ENCODE peak calls at places on chromosomes 6 and 20, in six cellular contexts. One of them, this sample, is unnamed.

GRCh38 chr6:88614306-88614877 is 349.0 kb downstream of the RNGTT start:
- DNase-seq in fibroblast of pulmonary artery: no peak
- DNase-seq in BE2C: no peak
- DNase-seq in OCI-LY7: peak
- DNase-seq in astrocyte of the spinal cord: no peak
- DNase-seq in SK-N-SH: no peak
- DNase-seq in this sample: no peak

GRCh38 chr6:157989541-157990289 is 8.1 kb downstream of the SYNJ2 start:
- DNase-seq in SK-N-SH: peak
- DNase-seq in astrocyte of the spinal cord: peak
- DNase-seq in fibroblast of pulmonary artery: peak
- DNase-seq in BE2C: peak
- DNase-seq in OCI-LY7: no peak
- DNase-seq in this sample: peak

GRCh38 chr20:61649879-61650200 is 397.8 kb downstream of the CDH4 start:
- DNase-seq in SK-N-SH: no peak
- DNase-seq in OCI-LY7: no peak
- DNase-seq in fibroblast of pulmonary artery: no peak
- DNase-seq in astrocyte of the spinal cord: no peak
- DNase-seq in BE2C: no peak
- DNase-seq in this sample: no peak

GRCh38 chr6:158718431-158719126 is 68.7 kb downstream of the SYTL3 start:
- DNase-seq in astrocyte of the spinal cord: peak
- DNase-seq in SK-N-SH: peak
- DNase-seq in OCI-LY7: peak
- DNase-seq in fibroblast of pulmonary artery: peak
- DNase-seq in BE2C: no peak
- DNase-seq in this sample: peak

GRCh38 chr6:89749918-89750317 is 69.7 kb downstream of the MDN1 start:
- DNase-seq in OCI-LY7: no peak
- DNase-seq in fibroblast of pulmonary artery: no peak
- DNase-seq in SK-N-SH: no peak
- DNase-seq in astrocyte of the spinal cord: no peak
- DNase-seq in BE2C: no peak
- DNase-seq in this sample: no peak

GRCh38 chr20:55678970-55679667 is 326.2 kb downstream of the CBLN4 start:
- DNase-seq in fibroblast of pulmonary artery: no peak
- DNase-seq in BE2C: no peak
- DNase-seq in SK-N-SH: no peak
- DNase-seq in astrocyte of the spinal cord: no peak
- DNase-seq in OCI-LY7: no peak
- DNase-seq in this sample: no peak

GRCh38 chr6:44630125-44631028 is 242.9 kb downstream of the CDC5L start:
- DNase-seq in OCI-LY7: peak
- DNase-seq in fibroblast of pulmonary artery: peak
- DNase-seq in SK-N-SH: peak
- DNase-seq in astrocyte of the spinal cord: peak
- DNase-seq in BE2C: peak
- DNase-seq in this sample: peak

GRCh38 chr6:25570608-25571007 is 81.4 kb upstream of the SCGN start:
- DNase-seq in astrocyte of the spinal cord: no peak
- DNase-seq in BE2C: no peak
- DNase-seq in fibroblast of pulmonary artery: no peak
- DNase-seq in OCI-LY7: no peak
- DNase-seq in SK-N-SH: no peak
- DNase-seq in this sample: no peak

GRCh38 chr6:105274678-105275077 is 94.9 kb upstream of the POPDC3 start:
- DNase-seq in astrocyte of the spinal cord: no peak
- DNase-seq in OCI-LY7: no peak
- DNase-seq in SK-N-SH: no peak
- DNase-seq in fibroblast of pulmonary artery: no peak
- DNase-seq in BE2C: no peak
- DNase-seq in this sample: no peak

GRCh38 chr6:79031821-79032590 is 46.0 kb downstream of the PHIP start:
- DNase-seq in fibroblast of pulmonary artery: peak
- DNase-seq in astrocyte of the spinal cord: peak
- DNase-seq in OCI-LY7: no peak
- DNase-seq in SK-N-SH: no peak
- DNase-seq in BE2C: no peak
- DNase-seq in this sample: peak

GRCh38 chr6:111952821-111953535 is 79.7 kb upstream of the FYN start:
- DNase-seq in fibroblast of pulmonary artery: no peak
- DNase-seq in OCI-LY7: no peak
- DNase-seq in BE2C: no peak
- DNase-seq in astrocyte of the spinal cord: no peak
- DNase-seq in SK-N-SH: no peak
- DNase-seq in this sample: no peak

GRCh38 chr6:160974304-160974771 is 17.2 kb upstream of the MAP3K4 start:
- DNase-seq in astrocyte of the spinal cord: peak
- DNase-seq in BE2C: no peak
- DNase-seq in fibroblast of pulmonary artery: peak
- DNase-seq in OCI-LY7: no peak
- DNase-seq in SK-N-SH: no peak
- DNase-seq in this sample: peak

GRCh38 chr6:5025911-5026819 is 22.3 kb upstream of the RPP40 start:
- DNase-seq in BE2C: peak
- DNase-seq in SK-N-SH: peak
- DNase-seq in astrocyte of the spinal cord: peak
- DNase-seq in fibroblast of pulmonary artery: peak
- DNase-seq in OCI-LY7: no peak
- DNase-seq in this sample: peak

GRCh38 chr20:3658019-3658707 is 5.0 kb downstream of the GFRA4 start:
- DNase-seq in SK-N-SH: no peak
- DNase-seq in BE2C: no peak
- DNase-seq in astrocyte of the spinal cord: no peak
- DNase-seq in fibroblast of pulmonary artery: no peak
- DNase-seq in OCI-LY7: no peak
- DNase-seq in this sample: no peak

GRCh38 chr6:138527376-138528092 is 28.2 kb upstream of the NHSL1 start:
- DNase-seq in BE2C: no peak
- DNase-seq in OCI-LY7: no peak
- DNase-seq in SK-N-SH: no peak
- DNase-seq in astrocyte of the spinal cord: peak
- DNase-seq in fibroblast of pulmonary artery: no peak
- DNase-seq in this sample: no peak
- H3K4me3 ChIP-seq in BE2C: no peak
- H3K4me3 ChIP-seq in OCI-LY7: no peak
- H3K4me3 ChIP-seq in SK-N-SH: no peak
- H3K4me3 ChIP-seq in astrocyte of the spinal cord: no peak
- H3K4me3 ChIP-seq in fibroblast of pulmonary artery: no peak
- H3K4me3 ChIP-seq in this sample: no peak

DNA sequence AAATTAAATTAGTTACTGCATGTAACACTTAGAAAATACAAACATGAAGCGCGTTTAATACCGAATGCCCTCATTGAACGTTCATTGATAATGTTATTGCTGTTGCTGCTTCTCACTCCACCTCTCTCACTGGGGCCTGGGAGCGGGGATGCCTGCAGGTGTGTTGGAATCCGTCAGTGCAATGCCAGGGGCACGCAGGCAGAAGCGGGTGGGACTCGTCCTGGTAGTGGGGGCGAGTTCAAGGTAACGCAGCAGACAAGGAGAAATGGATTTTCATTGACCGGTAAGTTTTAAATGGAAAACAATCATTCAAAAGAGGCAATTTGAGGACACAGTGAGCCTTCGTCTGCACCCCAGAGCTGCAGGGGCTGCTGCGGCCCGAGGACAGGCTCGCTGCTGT is 71.2 kb upstream of the AFDN start:
- DNase-seq in SK-N-SH: no peak
- DNase-seq in OCI-LY7: no peak
- DNase-seq in fibroblast of pulmonary artery: no peak
- DNase-seq in astrocyte of the spinal cord: no peak
- DNase-seq in BE2C: no peak
- DNase-seq in this sample: no peak
- H3K4me3 ChIP-seq in SK-N-SH: no peak
- H3K4me3 ChIP-seq in OCI-LY7: no peak
- H3K4me3 ChIP-seq in fibroblast of pulmonary artery: no peak
- H3K4me3 ChIP-seq in astrocyte of the spinal cord: no peak
- H3K4me3 ChIP-seq in BE2C: no peak
- H3K4me3 ChIP-seq in this sample: no peak

GRCh38 chr20:43187476-43188233 is 2.1 kb downstream of the PTPRT start:
- DNase-seq in SK-N-SH: peak
- DNase-seq in fibroblast of pulmonary artery: peak
- DNase-seq in BE2C: peak
- DNase-seq in OCI-LY7: peak
- DNase-seq in astrocyte of the spinal cord: peak
- DNase-seq in this sample: peak

GRCh38 chr20:43186312-43186711 is 3.4 kb downstream of the PTPRT start:
- DNase-seq in fibroblast of pulmonary artery: no peak
- DNase-seq in SK-N-SH: no peak
- DNase-seq in OCI-LY7: no peak
- DNase-seq in BE2C: no peak
- DNase-seq in astrocyte of the spinal cord: no peak
- DNase-seq in this sample: no peak

GRCh38 chr20:43183526-43183925 is 6.2 kb downstream of the PTPRT start:
- DNase-seq in fibroblast of pulmonary artery: no peak
- DNase-seq in OCI-LY7: no peak
- DNase-seq in astrocyte of the spinal cord: no peak
- DNase-seq in SK-N-SH: no peak
- DNase-seq in BE2C: no peak
- DNase-seq in this sample: no peak

GRCh38 chr20:43188234-43188653 is 1.5 kb downstream of the PTPRT start:
- DNase-seq in fibroblast of pulmonary artery: no peak
- DNase-seq in astrocyte of the spinal cord: no peak
- DNase-seq in SK-N-SH: peak
- DNase-seq in BE2C: no peak
- DNase-seq in OCI-LY7: no peak
- DNase-seq in this sample: no peak

DNA sequence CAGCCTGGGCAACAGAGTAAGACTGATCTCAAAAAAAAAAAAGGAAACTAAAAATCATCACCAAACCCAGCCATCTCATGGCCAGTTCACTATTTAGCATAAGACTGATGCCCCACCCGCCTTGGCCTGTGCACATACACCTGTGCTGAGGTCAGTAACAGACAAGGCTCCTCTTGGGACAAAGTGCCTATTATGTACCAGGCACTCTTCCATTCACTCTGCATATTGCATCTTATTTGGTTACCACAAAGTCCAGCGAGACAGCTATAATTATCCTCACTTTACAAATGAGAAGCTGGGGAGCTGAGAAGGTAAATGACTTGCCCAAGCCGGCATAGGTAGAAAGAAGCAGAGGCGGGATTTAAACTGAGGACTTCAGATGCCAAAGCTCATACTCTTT is 3.8 kb downstream of the PTPRT start:
- DNase-seq in BE2C: no peak
- DNase-seq in fibroblast of pulmonary artery: no peak
- DNase-seq in SK-N-SH: no peak
- DNase-seq in OCI-LY7: no peak
- DNase-seq in astrocyte of the spinal cord: no peak
- DNase-seq in this sample: no peak
- H3K4me3 ChIP-seq in BE2C: no peak
- H3K4me3 ChIP-seq in fibroblast of pulmonary artery: no peak
- H3K4me3 ChIP-seq in SK-N-SH: no peak
- H3K4me3 ChIP-seq in OCI-LY7: no peak
- H3K4me3 ChIP-seq in astrocyte of the spinal cord: no peak
- H3K4me3 ChIP-seq in this sample: no peak

GRCh38 chr6:56483929-56484328 is 158.8 kb downstream of the DST start:
- DNase-seq in BE2C: no peak
- DNase-seq in fibroblast of pulmonary artery: no peak
- DNase-seq in OCI-LY7: no peak
- DNase-seq in astrocyte of the spinal cord: peak
- DNase-seq in SK-N-SH: no peak
- DNase-seq in this sample: peak
- H3K4me3 ChIP-seq in BE2C: no peak
- H3K4me3 ChIP-seq in fibroblast of pulmonary artery: no peak
- H3K4me3 ChIP-seq in OCI-LY7: no peak
- H3K4me3 ChIP-seq in astrocyte of the spinal cord: no peak
- H3K4me3 ChIP-seq in SK-N-SH: no peak
- H3K4me3 ChIP-seq in this sample: no peak

GRCh38 chr6:142942805-142943227 is 2.2 kb downstream of the HIVEP2 start:
- DNase-seq in astrocyte of the spinal cord: peak
- DNase-seq in BE2C: no peak
- DNase-seq in OCI-LY7: peak
- DNase-seq in SK-N-SH: peak
- DNase-seq in fibroblast of pulmonary artery: peak
- DNase-seq in this sample: peak
- H3K4me3 ChIP-seq in astrocyte of the spinal cord: no peak
- H3K4me3 ChIP-seq in BE2C: no peak
- H3K4me3 ChIP-seq in OCI-LY7: peak
- H3K4me3 ChIP-seq in SK-N-SH: no peak
- H3K4me3 ChIP-seq in fibroblast of pulmonary artery: no peak
- H3K4me3 ChIP-seq in this sample: no peak

DNA sequence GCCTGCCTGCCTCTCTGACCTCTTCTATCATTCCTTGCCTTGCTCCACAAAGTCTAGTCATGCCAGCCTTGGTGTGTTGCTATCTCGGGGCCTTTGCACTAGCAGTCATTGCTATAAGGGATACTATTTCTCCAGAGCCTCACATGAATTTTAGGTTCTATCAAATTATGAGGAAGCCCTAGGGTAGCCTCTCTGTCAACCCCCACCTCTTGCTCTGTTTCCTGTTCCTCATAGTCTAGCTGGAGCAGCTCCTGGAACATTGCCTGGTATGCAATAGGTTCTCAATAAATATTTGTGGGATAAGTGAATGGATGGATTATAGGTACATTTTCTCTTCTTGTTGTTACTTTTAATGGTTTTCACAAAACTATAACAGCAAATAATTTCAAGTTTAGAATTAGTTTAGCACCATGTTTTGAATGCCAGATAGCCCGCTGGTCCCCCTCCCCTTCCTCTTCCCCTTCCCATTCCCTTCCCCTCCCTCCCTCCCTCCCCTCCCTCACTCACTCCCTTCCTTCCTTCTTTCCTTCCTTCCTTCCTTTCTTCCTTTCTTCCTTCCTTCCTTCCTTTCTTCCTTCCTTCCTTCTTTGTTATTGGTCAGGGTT is 46.9 kb upstream of the DTNBP1 start:
- DNase-seq in fibroblast of pulmonary artery: no peak
- DNase-seq in BE2C: no peak
- DNase-seq in SK-N-SH: no peak
- DNase-seq in OCI-LY7: no peak
- DNase-seq in astrocyte of the spinal cord: no peak
- DNase-seq in this sample: no peak
- H3K4me3 ChIP-seq in fibroblast of pulmonary artery: no peak
- H3K4me3 ChIP-seq in BE2C: no peak
- H3K4me3 ChIP-seq in SK-N-SH: no peak
- H3K4me3 ChIP-seq in OCI-LY7: no peak
- H3K4me3 ChIP-seq in astrocyte of the spinal cord: no peak
- H3K4me3 ChIP-seq in this sample: no peak

This sample was measured in cardiac fibroblast.